ENCODE peak calls at places on chromosomes 1 and 21, in ten cellular contexts. O is NCI-H748 treated with DMSO at 0.1 percent for 48 hours; P is AG20443; D is stimulated activated effector memory CD8-positive, alpha-beta T cell treated with anti-CD3 and anti-CD28 coated beads, Interleukin-12 subunit alpha, Interleukin-12 subunit beta, amount 100 ng/mL, for 72 hours; L is NCI-H2081; N is stimulated activated naive CD4-positive, alpha-beta T cell; Z is CD8-positive, alpha-beta T cell; Y is dermis microvascular lymphatic vessel endothelial cell; S is activated gamma-delta T cell treated with Interleukin-2 at 50 U/mL for 16 hours; K is SW480. J is an unnamed sample.
A peak's percentile ranks its signal among the peaks of the same experiment; 100 is the strongest.

GRCh38 chr1:94463765-94464330 is 45.7 kb downstream of the ABCD3 start:
- DNase-seq in P (peak; percentile 54), N (peak; percentile 22), S (no peak), K (peak; percentile 72), Z (no peak), D (no peak), L (peak; percentile 2), Y (peak; percentile 41), O (peak; percentile 2), J (no peak)

GRCh38 chr1:22976127-22976460 is 3.4 kb upstream of the LACTBL1 start:
- DNase-seq in S (no peak), Z (no peak), P (no peak), N (no peak), Y (no peak), K (no peak), L (no peak), D (no peak), O (no peak), J (no peak)

GRCh38 chr21:41578708-41579107 is 70.8 kb upstream of the TMPRSS2 start:
- DNase-seq in S (no peak), D (no peak), Z (no peak), P (no peak), L (no peak), O (no peak), N (no peak), K (peak; percentile 21), Y (no peak), J (no peak)

GRCh38 chr1:47569681-47570470 is 132.0 kb downstream of the FOXD2 start:
- DNase-seq in Y (no peak), O (no peak), P (peak; percentile 90), D (no peak), K (peak; percentile 53), Z (no peak), L (no peak), N (no peak), S (no peak), J (no peak)

GRCh38 chr1:14661220-14661619 is 62.7 kb downstream of the KAZN start:
- DNase-seq in P (no peak), N (no peak), S (no peak), K (no peak), Z (no peak), O (no peak), Y (no peak), L (no peak), D (no peak), J (no peak)

GRCh38 chr1:22689505-22689904 is 21.1 kb upstream of the EPHB2 start:
- DNase-seq in L (peak; percentile 93), S (no peak), Y (peak; percentile 99), N (no peak), P (peak; percentile 94), Z (no peak), D (no peak), O (no peak), K (peak; percentile 95), J (no peak)

GRCh38 chr21:42027804-42028753 is 17.9 kb upstream of the ZBTB21 start:
- DNase-seq in D (no peak), Z (no peak), O (no peak), N (no peak), P (no peak), K (no peak), S (no peak), L (no peak), Y (no peak), J (no peak)

GRCh38 chr1:63951076-63951946 is 177.5 kb downstream of the ROR1 start:
- DNase-seq in L (no peak), Z (no peak), N (no peak), D (no peak), P (no peak), S (no peak), K (no peak), O (no peak), Y (no peak), J (no peak)

GRCh38 chr1:41353744-41354143 is 7.5 kb upstream of the FOXO6 start:
- DNase-seq in L (no peak), P (no peak), O (no peak), N (no peak), Z (no peak), Y (no peak), S (no peak), D (no peak), K (peak; percentile 88), J (no peak)

GRCh38 chr1:172969611-172970010 is 81.1 kb downstream of the TNFSF18 start:
- DNase-seq in L (no peak), K (no peak), P (peak; percentile 66), D (no peak), Y (no peak), O (no peak), N (no peak), Z (no peak), S (no peak), J (no peak)

GRCh38 chr1:24351247-24351646 is 32.1 kb downstream of the GRHL3 start:
- DNase-seq in S (no peak), D (no peak), Z (no peak), K (no peak), N (no peak), P (no peak), O (no peak), L (no peak), Y (no peak), J (no peak)

GRCh38 chr21:43900690-43901089 is 35.7 kb downstream of the AGPAT3 start:
- DNase-seq in Z (no peak), L (no peak), K (no peak), Y (no peak), N (no peak), P (no peak), O (no peak), D (no peak), S (no peak), J (no peak)

GRCh38 chr1:23530089-23530749 is 814 bp downstream of the E2F2 start:
- DNase-seq in N (no peak), K (no peak), S (no peak), L (peak; percentile 85), D (no peak), P (no peak), Z (no peak), Y (no peak), O (no peak), J (no peak)

GRCh38 chr1:159100589-159100988 is 24.0 kb upstream of the AIM2 start:
- DNase-seq in Z (no peak), D (no peak), O (no peak), S (no peak), K (no peak), L (no peak), N (no peak), Y (no peak), P (no peak), J (no peak)

GRCh38 chr1:26696645-26697440 is 1.0 kb downstream of the ARID1A start:
- DNase-seq in Y (no peak), Z (peak; percentile 84), N (peak; percentile 64), P (peak; percentile 16), L (no peak), K (no peak), D (peak; percentile 50), O (no peak), S (peak; percentile 67), J (no peak)

GRCh38 chr21:43632373-43632905 is 26.8 kb downstream of the HSF2BP start:
- DNase-seq in L (no peak), O (no peak), D (no peak), Z (no peak), Y (no peak), N (no peak), K (no peak), S (no peak), P (no peak), J (no peak)

GRCh38 chr1:174114788-174115448 is 44.4 kb upstream of the RABGAP1L start:
- DNase-seq in K (peak; percentile 71), O (peak; percentile 10), D (no peak), P (peak; percentile 51), N (no peak), S (peak; percentile 6), L (peak; percentile 37), Z (no peak), Y (peak; percentile 15), J (peak; percentile 68)

GRCh38 chr1:46411601-46412341 is 17.7 kb downstream of the FAAH start:
- DNase-seq in D (no peak), Z (no peak), N (no peak), S (no peak), K (no peak), Y (no peak), P (no peak), L (no peak), O (no peak), J (no peak)

GRCh38 chr1:30601316-30602085 is 121.9 kb downstream of the MATN1 start:
- DNase-seq in L (no peak), K (no peak), S (no peak), O (no peak), P (no peak), N (no peak), Z (no peak), Y (no peak), D (no peak), J (no peak)

GRCh38 chr1:44489481-44489880 is 84.4 kb downstream of the RNF220 start:
- DNase-seq in L (no peak), Z (no peak), O (no peak), N (no peak), K (no peak), D (no peak), S (no peak), P (peak; percentile 21), Y (no peak), J (no peak)

GRCh38 chr1:202228484-202229122 is 35.0 kb downstream of the LGR6 start:
- DNase-seq in N (no peak), L (no peak), Y (no peak), D (no peak), O (no peak), Z (no peak), S (no peak), K (no peak), P (no peak), J (no peak)

GRCh38 chr1:15975358-15975804 is 520 bp downstream of the ZBTB17 start:
- DNase-seq in O (no peak), D (peak; percentile 76), N (no peak), S (peak; percentile 62), K (peak; percentile 36), Z (peak; percentile 71), Y (no peak), P (peak; percentile 80), L (peak; percentile 46), J (no peak)

GRCh38 chr1:99535470-99536164 is 110.3 kb upstream of the PALMD start:
- DNase-seq in D (no peak), S (no peak), Z (no peak), L (no peak), O (no peak), K (no peak), Y (no peak), N (no peak), P (no peak), J (no peak)

GRCh38 chr1:2496746-2497145 is 20.7 kb downstream of the PLCH2 start:
- DNase-seq in Z (no peak), L (no peak), S (no peak), Y (no peak), D (no peak), N (no peak), P (no peak), O (no peak), K (no peak), J (no peak)

GRCh38 chr1:211829343-211830054 is 1.1 kb downstream of the LPGAT1 start:
- DNase-seq in O (no peak), N (no peak), Y (no peak), D (no peak), Z (no peak), K (peak; percentile 59), P (peak; percentile 47), L (no peak), S (no peak), J (no peak)

GRCh38 chr1:39761557-39762260 is 9.4 kb downstream of the OXCT2 start:
- DNase-seq in O (no peak), Z (no peak), K (no peak), D (no peak), L (peak; percentile 41), Y (no peak), S (no peak), N (no peak), P (no peak), J (no peak)

GRCh38 chr1:220123889-220124288 is 30.0 kb downstream of the IARS2 start:
- DNase-seq in Y (no peak), P (no peak), Z (no peak), O (no peak), D (no peak), S (no peak), L (no peak), N (no peak), K (no peak), J (no peak)

GRCh38 chr1:64654519-64655341 is 90.1 kb upstream of the RAVER2 start:
- DNase-seq in N (no peak), D (no peak), K (no peak), P (peak; percentile 55), S (no peak), L (no peak), Y (no peak), O (no peak), Z (no peak), J (no peak)

J was measured in SIG-M5.